ENCODE peak calls at places on chromosome 15, in six cellular contexts. W, Q, P, D, M and B are unnamed samples.

GRCh38 chr15:66779331-66780009 is 77.4 kb downstream of the SMAD6 start:
- DNase-seq in W (no peak), Q (no peak), P (no peak), D (no peak), M (no peak), B (no peak)

GRCh38 chr15:40266828-40267304 is 16.0 kb downstream of the ANKRD63 start:
- DNase-seq in W (peak), Q (no peak), P (peak), D (no peak), M (peak), B (no peak)

GRCh38 chr15:34753236-34753894 is 1.4 kb downstream of the GJD2 start:
- DNase-seq in W (peak), Q (no peak), P (no peak), D (no peak), M (peak), B (peak)

GRCh38 chr15:31871159-31871886 is 159.0 kb upstream of the CHRNA7 start:
- DNase-seq in W (no peak), Q (no peak), P (no peak), D (no peak), M (no peak), B (no peak)

GRCh38 chr15:58357529-58358476 is 74.0 kb upstream of the LIPC start:
- DNase-seq in W (peak), Q (no peak), P (no peak), D (no peak), M (no peak), B (no peak)

GRCh38 chr15:97648728-97649127 is 311.8 kb upstream of the ARRDC4 start:
- DNase-seq in W (no peak), Q (no peak), P (no peak), D (no peak), M (no peak), B (no peak)

GRCh38 chr15:36294359-36294758 is 285.1 kb upstream of the CDIN1 start:
- DNase-seq in W (peak), Q (no peak), P (no peak), D (no peak), M (peak), B (no peak)

GRCh38 chr15:82184776-82185175 is 77.8 kb downstream of the EFL1 start:
- DNase-seq in W (no peak), Q (no peak), P (no peak), D (no peak), M (no peak), B (no peak)

GRCh38 chr15:80265021-80265420 is 13.0 kb upstream of the CTXND1 start:
- DNase-seq in W (peak), Q (no peak), P (no peak), D (no peak), M (no peak), B (no peak)

GRCh38 chr15:62619105-62619504 is 423.4 kb upstream of the TPM1 start:
- DNase-seq in W (peak), Q (no peak), P (no peak), D (no peak), M (no peak), B (no peak)

GRCh38 chr15:49902791-49903481 is 216.1 kb downstream of the ATP8B4 start:
- DNase-seq in W (peak), Q (no peak), P (no peak), D (no peak), M (peak), B (no peak)

GRCh38 chr15:86183765-86184491 is 104.3 kb downstream of the AGBL1 start:
- DNase-seq in W (no peak), Q (peak), P (peak), D (no peak), M (no peak), B (no peak)

GRCh38 chr15:41848595-41848994 is 9.9 kb downstream of the PLA2G4B start:
- DNase-seq in W (peak), Q (peak), P (no peak), D (no peak), M (no peak), B (no peak)

GRCh38 chr15:47415539-47415971 is 301.8 kb upstream of the SEMA6D start:
- DNase-seq in W (peak), Q (no peak), P (no peak), D (no peak), M (no peak), B (no peak)

GRCh38 chr15:37204698-37205097 is 104.3 kb upstream of the MEIS2 start:
- DNase-seq in W (no peak), Q (no peak), P (no peak), D (no peak), M (no peak), B (no peak)

GRCh38 chr15:101049282-101049681 is 130.1 kb downstream of the LRRK1 start:
- DNase-seq in W (no peak), Q (no peak), P (no peak), D (no peak), M (no peak), B (no peak)

GRCh38 chr15:25239471-25240345 is 199.1 kb downstream of the UBE3A start:
- DNase-seq in W (no peak), Q (no peak), P (no peak), D (no peak), M (no peak), B (no peak)

GRCh38 chr15:85828869-85829268 is 34.1 kb upstream of the KLHL25 start:
- DNase-seq in W (no peak), Q (no peak), P (no peak), D (no peak), M (no peak), B (no peak)

GRCh38 chr15:77632760-77633133 is at the start of gene LINGO1:
- DNase-seq in W (no peak), Q (no peak), P (peak), D (no peak), M (no peak), B (peak)

GRCh38 chr15:90690585-90690984 is 26.6 kb upstream of the BLM start:
- DNase-seq in W (peak), Q (no peak), P (no peak), D (no peak), M (no peak), B (no peak)

GRCh38 chr15:80780416-80781221 is 1.4 kb downstream of the CEMIP start:
- DNase-seq in W (peak), Q (no peak), P (no peak), D (no peak), M (no peak), B (no peak)

GRCh38 chr15:27137127-27137526 is 166.1 kb downstream of the GABRG3 start:
- DNase-seq in W (no peak), Q (no peak), P (no peak), D (no peak), M (no peak), B (no peak)

GRCh38 chr15:89500397-89501270 is 4.3 kb upstream of the RHCG start:
- DNase-seq in W (no peak), Q (no peak), P (no peak), D (no peak), M (no peak), B (no peak)

GRCh38 chr15:73972984-73973682 is 19.0 kb downstream of the STOML1 start:
- DNase-seq in W (peak), Q (peak), P (peak), D (peak), M (peak), B (no peak)

GRCh38 chr15:96720251-96720650 is 389.8 kb downstream of the NR2F2 start:
- DNase-seq in W (no peak), Q (no peak), P (no peak), D (no peak), M (no peak), B (no peak)

GRCh38 chr15:41977757-41978369 is 5.5 kb upstream of the EHD4 start:
- DNase-seq in W (no peak), Q (no peak), P (no peak), D (no peak), M (no peak), B (no peak)

GRCh38 chr15:53506370-53506769 is 253.1 kb downstream of the WDR72 start:
- DNase-seq in W (no peak), Q (no peak), P (no peak), D (no peak), M (no peak), B (no peak)

GRCh38 chr15:77026501-77027110 is 31.7 kb downstream of the PSTPIP1 start:
- DNase-seq in W (no peak), Q (no peak), P (no peak), D (no peak), M (no peak), B (no peak)

GRCh38 chr15:61857169-61857829 is 202.9 kb downstream of the VPS13C start:
- DNase-seq in W (no peak), Q (no peak), P (no peak), D (peak), M (no peak), B (no peak)

GRCh38 chr15:77135181-77135580 is 64.3 kb upstream of the TSPAN3 start:
- DNase-seq in W (no peak), Q (no peak), P (no peak), D (no peak), M (no peak), B (no peak)

GRCh38 chr15:27854601-27855000 is 244.5 kb downstream of the OCA2 start:
- DNase-seq in W (no peak), Q (no peak), P (no peak), D (no peak), M (no peak), B (no peak)

GRCh38 chr15:61195116-61196002 is 33.7 kb downstream of the RORA start:
- DNase-seq in W (peak), Q (no peak), P (no peak), D (peak), M (peak), B (no peak)

GRCh38 chr15:74300057-74300620 is 64.0 kb downstream of the CCDC33 start:
- DNase-seq in W (no peak), Q (no peak), P (no peak), D (no peak), M (no peak), B (no peak)

GRCh38 chr15:84684092-84684491 is 26.1 kb upstream of the NMB start:
- DNase-seq in W (peak), Q (no peak), P (no peak), D (no peak), M (peak), B (no peak)

GRCh38 chr15:78564743-78565096 is 600 bp upstream of the CHRNA5 start:
- DNase-seq in W (no peak), Q (no peak), P (no peak), D (no peak), M (no peak), B (no peak)

GRCh38 chr15:31304736-31305365 is 21.8 kb upstream of the KLF13 start:
- DNase-seq in W (no peak), Q (no peak), P (peak), D (no peak), M (no peak), B (no peak)

GRCh38 chr15:71997691-71998090 is 120.3 kb downstream of the MYO9A start:
- DNase-seq in W (no peak), Q (no peak), P (no peak), D (no peak), M (no peak), B (no peak)